ENCODE peak calls at places on chromosomes 3 and 15, in nine cellular contexts. T is left ventricle myocardium inferior; Y is putamen; Z is stimulated activated CD4-positive, alpha-beta T cell treated with anti-CD3 and anti-CD28 coated beads, Interleukin-12 subunit alpha, Interleukin-12 subunit beta, amount 100 ng/mL, for 48 hours; V is SK-N-DZ; R is uterus; A is kidney glomerular epithelial cell; W is DMS153; P is 8988T. U is an unnamed sample.

GRCh38 chr3:167839460-167839859 is 103.9 kb downstream of the SERPINI1 start:
- DNase-seq in T (no peak), Y (no peak), Z (no peak), V (no peak), R (no peak), A (no peak), W (no peak), P (no peak), U (no peak)

GRCh38 chr15:77024273-77025065 is 29.5 kb downstream of the PSTPIP1 start:
- DNase-seq in T (peak; percentile 66), Y (peak; percentile 32), Z (peak; percentile 47), V (peak; percentile 66), R (peak; percentile 46), A (peak; percentile 11), W (no peak), P (peak; percentile 90), U (no peak)

GRCh38 chr15:41543521-41543870 is 561 bp downstream of the RPAP1 start:
- DNase-seq in T (no peak), Y (no peak), Z (no peak), V (no peak), R (no peak), A (no peak), W (no peak), P (no peak), U (no peak)

GRCh38 chr3:187616307-187616939 is 53.8 kb downstream of the SST start:
- DNase-seq in T (no peak), Y (no peak), Z (peak; percentile 43), V (peak; percentile 55), R (peak; percentile 28), A (peak; percentile 53), W (peak; percentile 14), P (peak; percentile 43), U (no peak)

GRCh38 chr3:10465161-10465560 is 40.2 kb downstream of the ATP2B2 start:
- DNase-seq in T (no peak), Y (peak; percentile 42), Z (no peak), V (no peak), R (no peak), A (no peak), W (no peak), P (no peak), U (no peak)

GRCh38 chr3:157499342-157499963 is 3.8 kb downstream of the VEPH1 start:
- DNase-seq in T (no peak), Y (no peak), Z (no peak), V (no peak), R (no peak), A (peak; percentile 72), W (no peak), P (peak; percentile 12), U (no peak)

GRCh38 chr3:99648496-99648895 is 10.1 kb downstream of the COL8A1 start:
- DNase-seq in T (no peak), Y (no peak), Z (no peak), V (no peak), R (no peak), A (no peak), W (no peak), P (no peak), U (no peak)

GRCh38 chr15:64044315-64045105 is 1.8 kb downstream of the DAPK2 start:
- DNase-seq in T (no peak), Y (no peak), Z (no peak), V (no peak), R (no peak), A (no peak), W (no peak), P (no peak), U (no peak)

GRCh38 chr15:80609512-80609946 is 85.6 kb upstream of the ABHD17C start:
- DNase-seq in T (no peak), Y (no peak), Z (no peak), V (no peak), R (no peak), A (no peak), W (no peak), P (no peak), U (no peak)

GRCh38 chr3:98602078-98602678 is 8.8 kb upstream of the CPOX start:
- DNase-seq in T (no peak), Y (no peak), Z (no peak), V (peak; percentile 69), R (peak; percentile 27), A (peak; percentile 57), W (peak; percentile 33), P (no peak), U (peak; percentile 40)